ENCODE peak calls at places on chromosomes 5 and 9, in five cellular contexts. R is cardiac fibroblast, I is SK-N-SH, F is esophagus squamous epithelium, Y is left ventricle myocardium inferior. M is an unnamed sample.
A peak's percentile ranks its signal among the peaks of the same experiment; 100 is the strongest.

GRCh38 chr5:57133574-57133973 is 40.3 kb upstream of the GPBP1 start:
- DNase-seq in R (no peak), I (no peak), F (no peak), Y (no peak), M (no peak)

GRCh38 chr9:98010450-98010849 is 27.3 kb downstream of the ANP32B start:
- DNase-seq in R (peak; percentile 86), I (peak; percentile 21), F (no peak), Y (no peak), M (no peak)

GRCh38 chr5:181087309-181087708 is 43.7 kb downstream of the OR2V1 start:
- DNase-seq in R (no peak), I (no peak), F (no peak), Y (no peak), M (no peak)

GRCh38 chr9:14423816-14424261 is 109.9 kb upstream of the NFIB start:
- DNase-seq in R (peak; percentile 78), I (no peak), F (no peak), Y (no peak), M (peak; percentile 42)

GRCh38 chr5:54040773-54041172 is 269.6 kb downstream of the ARL15 start:
- DNase-seq in R (no peak), I (no peak), F (no peak), Y (no peak), M (no peak)

GRCh38 chr5:115209279-115209678 is 39.6 kb upstream of the TRIM36 start:
- DNase-seq in R (peak; percentile 12), I (no peak), F (peak; percentile 11), Y (no peak), M (no peak)

GRCh38 chr5:141965071-141965470 is 3.8 kb upstream of the RNF14 start:
- DNase-seq in R (no peak), I (no peak), F (no peak), Y (no peak), M (no peak)

GRCh38 chr9:130912932-130913598 is 16.5 kb upstream of the QRFP start:
- DNase-seq in R (peak; percentile 62), I (no peak), F (no peak), Y (no peak), M (no peak)

GRCh38 chr9:127174386-127175318 is 52.2 kb upstream of the ANGPTL2 start:
- DNase-seq in R (peak; percentile 37), I (no peak), F (no peak), Y (no peak), M (no peak)

GRCh38 chr5:133366438-133366837 is 245.9 kb downstream of the FSTL4 start:
- DNase-seq in R (no peak), I (no peak), F (no peak), Y (no peak), M (no peak)

GRCh38 chr5:154995679-154996078 is 17.9 kb upstream of the KIF4B start:
- DNase-seq in R (no peak), I (peak; percentile 39), F (no peak), Y (no peak), M (no peak)

GRCh38 chr9:78236511-78236950 is 656 bp downstream of the CEP78 start:
- DNase-seq in R (no peak), I (no peak), F (no peak), Y (no peak), M (no peak)

GRCh38 chr5:168699002-168699401 is 119.8 kb upstream of the PANK3 start:
- DNase-seq in R (no peak), I (no peak), F (no peak), Y (peak; percentile 50), M (no peak)

GRCh38 chr9:87405677-87406544 is 91.8 kb upstream of the DAPK1 start:
- DNase-seq in R (no peak), I (no peak), F (no peak), Y (no peak), M (no peak)

GRCh38 chr5:88691945-88692868 is 190.8 kb downstream of the MEF2C start:
- DNase-seq in R (no peak), I (no peak), F (no peak), Y (no peak), M (no peak)

GRCh38 chr5:142433526-142434321 is 108.9 kb upstream of the SPRY4 start:
- DNase-seq in R (peak; percentile 57), I (no peak), F (no peak), Y (no peak), M (no peak)

GRCh38 chr5:61409568-61409967 is 77.5 kb downstream of the ZSWIM6 start:
- DNase-seq in R (peak; percentile 94), I (peak; percentile 19), F (no peak), Y (no peak), M (peak; percentile 95)

GRCh38 chr9:114674076-114674797 is 7.8 kb downstream of the TEX48 start:
- DNase-seq in R (no peak), I (no peak), F (no peak), Y (no peak), M (no peak)

GRCh38 chr9:121609845-121610637 is 41.4 kb upstream of the DAB2IP start:
- DNase-seq in R (peak; percentile 54), I (no peak), F (no peak), Y (no peak), M (peak; percentile 36)

GRCh38 chr9:9522406-9522805 is 1090.4 kb downstream of the PTPRD start:
- DNase-seq in R (no peak), I (no peak), F (no peak), Y (no peak), M (no peak)

GRCh38 chr9:6779417-6780241 is 21.9 kb downstream of the KDM4C start:
- DNase-seq in R (peak; percentile 34), I (peak; percentile 64), F (no peak), Y (no peak), M (no peak)

GRCh38 chr5:4909086-4909485 is 231.0 kb upstream of the ADAMTS16 start:
- DNase-seq in R (no peak), I (no peak), F (no peak), Y (no peak), M (no peak)

GRCh38 chr5:16626696-16627264 is 10.0 kb upstream of the RETREG1 start:
- DNase-seq in R (peak; percentile 11), I (no peak), F (no peak), Y (no peak), M (no peak)

GRCh38 chr5:146751781-146752401 is 126.7 kb downstream of the PPP2R2B start:
- DNase-seq in R (no peak), I (no peak), F (no peak), Y (no peak), M (no peak)
- H3K4me3 ChIP-seq in R (no peak overlapping the region), I (no peak overlapping the region), F (no peak overlapping the region), Y (no peak overlapping the region), M (no peak overlapping the region)

GRCh38 chr9:88713022-88713421 is 178.0 kb downstream of the NXNL2 start:
- DNase-seq in R (no peak), I (no peak), F (no peak), Y (no peak), M (no peak)

GRCh38 chr9:88712484-88712883 is 177.5 kb downstream of the NXNL2 start:
- DNase-seq in R (no peak), I (no peak), F (no peak), Y (no peak), M (no peak)

GRCh38 chr9:88711719-88712118 is 176.7 kb downstream of the NXNL2 start:
- DNase-seq in R (no peak), I (no peak), F (no peak), Y (no peak), M (no peak)

GRCh38 chr9:88706193-88707112 is 171.5 kb downstream of the NXNL2 start:
- DNase-seq in R (no peak), I (peak; percentile 41), F (no peak), Y (no peak), M (no peak)

DNA sequence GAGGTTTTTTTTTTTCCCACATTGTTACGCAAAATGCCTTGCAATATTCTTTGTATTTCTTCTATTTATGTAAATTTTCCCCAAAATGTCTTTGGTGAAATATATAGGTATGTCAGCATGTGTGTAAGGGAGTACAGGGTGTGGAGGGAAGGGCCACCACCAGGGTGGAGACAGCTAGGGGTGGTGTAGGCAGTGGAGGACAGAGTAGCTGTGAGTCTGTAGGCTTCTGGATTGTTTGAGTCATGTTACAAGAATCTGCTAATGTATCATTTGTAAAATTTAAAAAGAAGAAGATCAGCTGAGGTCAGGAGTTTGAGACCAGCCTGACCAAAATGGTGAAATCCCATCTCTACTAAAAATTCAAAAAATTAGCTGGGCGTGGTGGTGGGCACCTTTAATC is 175.5 kb downstream of the NXNL2 start:
- DNase-seq in R (peak; percentile 42), I (no peak), F (no peak), Y (no peak), M (no peak)
- TF ChIP-seq CTCF in R (peak; percentile 14), I (no peak), F (no peak), Y (no peak), M (no peak)

DNA sequence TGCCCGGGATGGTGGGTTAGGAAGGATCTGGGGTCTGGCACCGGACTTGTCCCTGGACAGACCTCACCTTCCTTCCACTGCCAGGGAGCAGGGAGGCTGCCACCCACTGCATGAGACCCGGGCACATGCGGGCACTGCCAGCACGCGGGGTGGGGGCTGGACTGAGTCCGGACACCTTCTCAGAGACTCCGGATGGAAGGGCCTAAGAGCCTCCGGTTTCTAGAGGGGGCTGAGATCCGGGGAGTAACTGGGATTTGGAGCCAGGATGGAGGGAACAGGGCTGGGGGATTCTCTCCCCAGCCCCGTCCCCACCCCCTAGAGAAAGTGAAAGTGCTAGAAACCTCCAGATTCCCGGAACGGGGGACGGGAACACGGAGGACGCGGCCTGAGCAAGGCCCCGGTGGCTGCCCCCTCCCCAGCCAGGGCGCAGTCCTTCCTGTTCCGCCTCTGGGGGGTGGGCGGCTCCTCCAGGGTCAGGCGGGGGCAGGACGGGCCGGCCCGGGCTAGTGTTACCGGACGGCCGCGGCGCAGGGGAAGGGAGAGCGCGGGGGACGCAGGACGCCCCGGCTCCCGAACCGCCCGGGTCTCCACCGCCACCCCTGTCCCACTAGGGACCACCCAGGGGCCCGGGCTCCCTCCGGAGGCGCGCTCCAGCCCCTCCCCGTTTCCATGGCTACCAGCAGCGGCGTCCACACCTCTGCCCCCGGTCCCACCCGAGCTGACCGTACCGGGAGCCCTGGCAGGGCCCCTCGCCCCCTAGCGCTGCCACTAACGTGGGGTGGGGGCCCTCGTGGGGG is 735 bp downstream of the SLC12A7 start:
- DNase-seq in R (no peak), I (peak; percentile 66), F (no peak), Y (peak; percentile 70), M (no peak)
- H3K4me3 ChIP-seq in R (peak overlapping the region; percentile 66), I (peak overlapping the region; percentile 47), F (peak overlapping the region; percentile 73), Y (peak overlapping the region; percentile 93), M (peak overlapping the region; percentile 55)

GRCh38 chr5:5950658-5951057 is 427.7 kb downstream of the MED10 start:
- DNase-seq in R (no peak), I (no peak), F (no peak), Y (no peak), M (no peak)

GRCh38 chr5:5954199-5954598 is 424.1 kb downstream of the MED10 start:
- DNase-seq in R (no peak), I (no peak), F (no peak), Y (no peak), M (no peak)

GRCh38 chr5:5957737-5958136 is 420.6 kb downstream of the MED10 start:
- DNase-seq in R (no peak), I (no peak), F (no peak), Y (no peak), M (no peak)

GRCh38 chr5:5953641-5954040 is 424.7 kb downstream of the MED10 start:
- DNase-seq in R (no peak), I (no peak), F (no peak), Y (no peak), M (no peak)

DNA sequence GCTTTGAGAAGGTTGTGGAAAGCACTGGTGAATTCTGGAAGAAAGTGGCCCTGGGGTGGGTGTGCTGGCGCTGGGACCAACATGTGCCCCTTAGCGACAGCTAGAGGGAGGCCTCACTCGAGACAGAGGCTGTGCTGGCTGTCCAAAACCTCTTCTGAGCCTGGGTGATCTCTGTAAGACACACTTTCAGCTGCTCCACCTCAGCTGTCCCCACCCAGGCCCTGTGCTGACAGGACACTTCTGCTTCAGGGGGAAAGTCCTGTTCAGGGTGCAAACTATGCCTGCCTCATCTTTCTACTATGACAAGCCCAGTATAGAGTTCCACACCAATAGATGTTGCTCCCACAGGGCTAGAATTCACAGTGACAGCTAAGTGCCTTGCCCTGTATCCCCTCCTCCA is 426.4 kb downstream of the MED10 start:
- DNase-seq in R (no peak), I (no peak), F (no peak), Y (no peak), M (no peak)
- TF ChIP-seq CTCF in R (no peak), I (no peak), F (no peak), Y (no peak), M (no peak)

M was measured in AG04449.